ENCODE peak calls at places on chromosomes 7 and 10, in seven cellular contexts. E is cardiac muscle cell, U is tibial artery, D is AG10803, I is fibroblast of pulmonary artery, V is fibroblast of the aortic adventitia, R is pancreas. W is an unnamed sample.

GRCh38 chr10:58157076-58157766 is 110.5 kb downstream of the IPMK start:
- DNase-seq in R (no peak), U (no peak), D (peak), E (no peak), V (peak), I (peak), W (peak)

GRCh38 chr10:92970301-92971070 is 90.1 kb upstream of the CYP26C1 start:
- DNase-seq in E (no peak), U (no peak), V (no peak), D (peak), I (no peak), R (no peak), W (no peak)

GRCh38 chr7:119175916-119176627 is 951.6 kb downstream of the ANKRD7 start:
- DNase-seq in U (no peak), E (peak), R (no peak), I (peak), V (peak), D (peak), W (no peak)

GRCh38 chr10:88849224-88849623 is 2.4 kb downstream of the ANKRD22 start:
- DNase-seq in U (no peak), R (no peak), D (peak), V (peak), I (peak), E (no peak), W (no peak)

GRCh38 chr10:94314913-94315545 is 47.7 kb downstream of the NOC3L start:
- DNase-seq in E (no peak), D (peak), I (peak), U (no peak), R (no peak), V (peak), W (peak)

GRCh38 chr7:80833289-80834104 is 85.4 kb downstream of the SEMA3C start:
- DNase-seq in I (peak), U (no peak), D (peak), R (no peak), V (peak), E (no peak), W (no peak)

GRCh38 chr7:101089876-101090275 is 4.6 kb downstream of the TRIM56 start:
- DNase-seq in V (no peak), I (no peak), D (no peak), E (no peak), U (no peak), R (no peak), W (no peak)

GRCh38 chr10:103912759-103913158 is 5.2 kb downstream of the STN1 start:
- DNase-seq in I (no peak), D (no peak), E (no peak), R (no peak), U (no peak), V (no peak), W (no peak)

GRCh38 chr10:132919374-132920100 is 22.8 kb downstream of the CFAP46 start:
- DNase-seq in D (no peak), I (no peak), R (no peak), E (no peak), V (no peak), U (no peak), W (no peak)

GRCh38 chr10:31381766-31382316 is 62.8 kb downstream of the ZEB1 start:
- DNase-seq in D (peak), V (peak), U (no peak), E (no peak), I (peak), R (no peak), W (no peak)

GRCh38 chr10:104170610-104171269 is 48.8 kb downstream of the SFR1 start:
- DNase-seq in D (no peak), U (no peak), E (no peak), R (no peak), I (no peak), V (no peak), W (no peak)

GRCh38 chr10:93464826-93465388 is 17.2 kb downstream of the MYOF start:
- DNase-seq in E (no peak), V (peak), U (no peak), R (no peak), I (no peak), D (no peak), W (no peak)

GRCh38 chr7:158351051-158351450 is 236.6 kb downstream of the PTPRN2 start:
- DNase-seq in I (no peak), E (no peak), D (no peak), U (no peak), R (peak), V (no peak), W (no peak)

GRCh38 chr10:11789294-11789693 is 33.9 kb upstream of the PROSER2 start:
- DNase-seq in R (no peak), E (no peak), I (no peak), D (no peak), V (no peak), U (no peak), W (no peak)

GRCh38 chr7:94656925-94657731 is 1.2 kb upstream of the SGCE start:
- DNase-seq in U (no peak), E (peak), I (peak), V (peak), D (no peak), R (no peak), W (no peak)

GRCh38 chr10:7787150-7787856 is 490 bp downstream of the KIN start:
- DNase-seq in U (no peak), R (no peak), V (peak), E (no peak), I (no peak), D (peak), W (no peak)

GRCh38 chr10:66591865-66592264 is 334.0 kb upstream of the LRRTM3 start:
- DNase-seq in V (no peak), R (no peak), U (no peak), D (no peak), I (no peak), E (no peak), W (no peak)

GRCh38 chr10:76618641-76619040 is 1019.0 kb downstream of the KCNMA1 start:
- DNase-seq in U (no peak), R (no peak), V (no peak), I (no peak), D (no peak), E (no peak), W (no peak)

GRCh38 chr10:5234106-5234877 is 37.7 kb downstream of the AKR1C4 start:
- DNase-seq in R (no peak), E (no peak), D (peak), V (peak), I (peak), U (peak), W (peak)

GRCh38 chr7:99041526-99041925 is 102.4 kb downstream of the SMURF1 start:
- DNase-seq in R (no peak), I (no peak), V (no peak), E (no peak), U (no peak), D (no peak), W (no peak)

GRCh38 chr7:17362439-17363095 is 64.1 kb downstream of the AHR start:
- DNase-seq in V (peak), D (peak), I (peak), R (no peak), U (no peak), E (no peak), W (no peak)

GRCh38 chr10:70679498-70679897 is 7.2 kb downstream of the ADAMTS14 start:
- DNase-seq in I (peak), V (peak), U (no peak), E (no peak), D (peak), R (no peak), W (peak)

GRCh38 chr10:127871631-127872010 is 21.1 kb downstream of the CLRN3 start:
- DNase-seq in I (no peak), E (no peak), D (no peak), U (no peak), V (no peak), R (no peak), W (no peak)

GRCh38 chr7:68406480-68406879 is 1191.8 kb upstream of the AUTS2 start:
- DNase-seq in V (no peak), E (no peak), R (no peak), U (no peak), D (no peak), I (no peak), W (no peak)

GRCh38 chr10:46545861-46546590 is 10.4 kb downstream of the GPRIN2 start:
- DNase-seq in R (peak), D (no peak), V (no peak), U (peak), I (no peak), E (no peak), W (no peak)

GRCh38 chr10:49001402-49001801 is 61.8 kb upstream of the LRRC18 start:
- DNase-seq in U (no peak), I (no peak), D (no peak), R (no peak), V (no peak), E (peak), W (no peak)

GRCh38 chr10:89074120-89074519 is 83.5 kb downstream of the FAS start:
- DNase-seq in D (peak), E (no peak), V (peak), R (no peak), U (peak), I (peak), W (no peak)

GRCh38 chr10:117801691-117802090 is 245.1 kb downstream of the RAB11FIP2 start:
- DNase-seq in R (no peak), E (no peak), I (no peak), U (no peak), V (no peak), D (no peak), W (no peak)

GRCh38 chr10:14282271-14282670 is 48.5 kb downstream of the FRMD4A start:
- DNase-seq in R (no peak), I (no peak), D (peak), V (no peak), U (no peak), E (no peak), W (peak)

GRCh38 chr7:148037049-148037448 is 553.5 kb upstream of the C7orf33 start:
- DNase-seq in U (no peak), R (no peak), E (no peak), I (no peak), V (no peak), D (no peak), W (no peak)

GRCh38 chr7:99102809-99103690 is 40.9 kb downstream of the SMURF1 start:
- DNase-seq in E (no peak), U (no peak), V (peak), D (peak), I (peak), R (no peak), W (no peak)

GRCh38 chr10:71534552-71535158 is 137.9 kb downstream of the CDH23 start:
- DNase-seq in U (no peak), V (no peak), E (peak), D (no peak), R (no peak), I (no peak), W (no peak)

GRCh38 chr7:158317238-158318205 is 270.1 kb downstream of the PTPRN2 start:
- DNase-seq in D (no peak), R (no peak), E (no peak), I (no peak), U (no peak), V (no peak), W (no peak)

GRCh38 chr10:51718804-51719291 is 19.5 kb upstream of the CSTF2T start:
- DNase-seq in R (no peak), V (peak), D (peak), E (no peak), I (peak), U (no peak), W (peak)

GRCh38 chr7:83457022-83457892 is 191.7 kb downstream of the SEMA3E start:
- DNase-seq in V (peak), D (peak), I (no peak), R (no peak), E (no peak), U (no peak), W (no peak)

GRCh38 chr10:119199231-119199992 is 8.0 kb upstream of the GRK5 start:
- DNase-seq in V (peak), U (peak), E (peak), I (peak), R (peak), D (peak), W (no peak)

GRCh38 chr10:11036424-11037011 is 18.8 kb downstream of the CELF2 start:
- DNase-seq in V (peak), R (no peak), E (peak), I (peak), U (no peak), D (peak), W (peak)

GRCh38 chr10:103852189-103852711 is 3.1 kb downstream of the SH3PXD2A start:
- DNase-seq in V (peak), I (peak), R (no peak), E (no peak), U (no peak), D (peak), W (peak)

DNA sequence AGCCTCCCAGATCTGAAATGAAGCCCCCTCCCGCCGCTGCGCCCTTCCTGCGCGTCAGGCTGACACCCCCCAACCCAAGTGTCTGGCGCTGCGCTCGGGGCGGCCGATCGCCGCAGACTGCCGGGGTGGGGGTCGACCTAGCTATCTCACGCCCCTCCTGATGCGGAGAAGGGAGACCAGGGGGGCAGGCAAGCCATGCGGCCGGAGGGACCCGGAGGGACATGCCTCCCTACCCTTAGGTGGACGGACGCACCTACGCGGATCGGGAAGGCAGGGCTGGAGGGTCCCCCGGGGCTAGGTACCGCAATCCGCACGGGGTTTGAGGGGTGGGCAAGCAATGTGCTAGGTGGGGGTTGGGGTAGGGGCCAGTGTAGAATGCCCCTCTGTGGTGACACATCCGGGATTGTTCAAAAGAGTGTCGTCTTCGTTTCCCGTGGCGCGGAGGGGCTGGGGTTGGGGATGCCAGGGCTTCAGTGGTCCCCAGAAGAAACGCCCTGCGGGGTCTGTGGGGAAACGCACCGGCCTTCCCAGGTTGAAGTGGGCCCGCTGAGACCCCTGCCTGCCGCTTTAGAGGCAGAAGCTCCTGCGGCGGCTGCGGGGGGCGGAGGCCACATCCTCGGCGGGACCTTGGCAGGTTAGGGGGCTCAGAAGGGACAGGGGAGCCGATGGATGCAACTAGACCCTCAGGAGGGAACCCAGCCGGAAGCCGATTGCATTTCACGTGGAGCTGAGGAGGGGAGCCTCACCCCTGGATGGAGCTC is 913 bp downstream of the ADCYAP1R1 start:
- DNase-seq in V (no peak), D (no peak), E (no peak), U (no peak), I (no peak), R (no peak), W (no peak)
- H3K4me3 ChIP-seq in V (no peak), D (no peak), E (peak), U (peak), I (no peak), R (no peak), W (no peak)

DNA sequence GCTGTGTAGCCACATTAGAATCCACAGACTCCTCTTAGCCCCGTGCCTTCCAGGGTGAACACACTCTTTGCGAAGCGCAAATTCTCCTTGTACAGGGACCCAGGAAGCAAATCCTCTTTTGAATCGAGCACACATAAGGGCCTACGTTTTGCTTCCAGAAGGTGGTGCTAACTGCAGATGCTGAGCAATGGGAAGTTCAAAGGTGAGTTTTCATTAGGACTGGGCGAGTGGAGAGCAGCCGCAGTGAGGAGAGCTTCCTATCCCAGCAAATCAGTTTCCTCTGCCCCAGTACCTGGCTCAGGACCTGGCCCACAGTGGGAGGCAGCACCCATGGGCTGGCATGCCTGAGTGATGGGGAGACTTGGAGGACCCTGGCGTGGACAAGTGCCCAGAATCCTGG is 23.5 kb upstream of the GPR26 start:
- DNase-seq in E (no peak), V (no peak), D (no peak), I (no peak), U (no peak), R (no peak), W (no peak)
- TF ChIP-seq CTCF in E (no peak), V (no peak), D (no peak), I (no peak), U (no peak), R (no peak), W (no peak)

DNA sequence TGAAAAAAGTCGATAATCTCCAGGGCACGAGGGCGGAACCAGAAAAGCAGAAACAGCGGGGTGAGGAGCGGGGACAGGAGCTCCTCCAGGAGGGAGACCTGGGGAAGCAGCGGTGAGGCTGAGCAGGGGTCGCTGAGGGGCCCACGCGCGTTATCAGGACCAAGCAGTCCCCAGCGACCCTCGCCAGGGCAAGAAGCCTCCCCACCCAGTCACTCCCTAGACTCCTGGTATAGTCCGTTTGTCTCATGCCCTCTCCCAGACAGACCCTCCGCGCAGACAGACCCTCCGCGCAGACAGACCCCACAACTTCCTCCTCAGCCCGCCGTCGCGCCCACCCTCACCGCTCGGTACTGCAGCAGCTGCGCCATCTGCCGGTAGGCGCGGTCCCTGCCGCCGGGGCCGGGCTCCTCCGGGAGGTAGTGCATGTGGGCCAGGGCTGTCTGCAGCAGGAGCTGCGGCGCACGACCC is 6.3 kb downstream of the ATG9B start:
- DNase-seq in V (no peak), I (peak), D (peak), E (peak), U (peak), R (peak), W (no peak)
- H3K4me3 ChIP-seq in V (no peak), I (no peak), D (peak), E (peak), U (no peak), R (no peak), W (no peak)

GRCh38 chr10:79105164-79105739 is 36.5 kb downstream of the ZMIZ1 start:
- DNase-seq in U (no peak), V (no peak), R (no peak), E (no peak), D (no peak), I (no peak), W (no peak)
- TF ChIP-seq CTCF in U (no peak), V (peak), R (no peak), E (no peak), D (peak), I (no peak), W (no peak)

GRCh38 chr10:24463683-24464426 is 254.9 kb downstream of the KIAA1217 start:
- DNase-seq in D (peak), R (no peak), U (no peak), V (peak), I (peak), E (no peak), W (peak)
- H3K4me3 ChIP-seq in D (no peak), R (no peak), U (no peak), V (no peak), I (no peak), E (no peak), W (no peak)

DNA sequence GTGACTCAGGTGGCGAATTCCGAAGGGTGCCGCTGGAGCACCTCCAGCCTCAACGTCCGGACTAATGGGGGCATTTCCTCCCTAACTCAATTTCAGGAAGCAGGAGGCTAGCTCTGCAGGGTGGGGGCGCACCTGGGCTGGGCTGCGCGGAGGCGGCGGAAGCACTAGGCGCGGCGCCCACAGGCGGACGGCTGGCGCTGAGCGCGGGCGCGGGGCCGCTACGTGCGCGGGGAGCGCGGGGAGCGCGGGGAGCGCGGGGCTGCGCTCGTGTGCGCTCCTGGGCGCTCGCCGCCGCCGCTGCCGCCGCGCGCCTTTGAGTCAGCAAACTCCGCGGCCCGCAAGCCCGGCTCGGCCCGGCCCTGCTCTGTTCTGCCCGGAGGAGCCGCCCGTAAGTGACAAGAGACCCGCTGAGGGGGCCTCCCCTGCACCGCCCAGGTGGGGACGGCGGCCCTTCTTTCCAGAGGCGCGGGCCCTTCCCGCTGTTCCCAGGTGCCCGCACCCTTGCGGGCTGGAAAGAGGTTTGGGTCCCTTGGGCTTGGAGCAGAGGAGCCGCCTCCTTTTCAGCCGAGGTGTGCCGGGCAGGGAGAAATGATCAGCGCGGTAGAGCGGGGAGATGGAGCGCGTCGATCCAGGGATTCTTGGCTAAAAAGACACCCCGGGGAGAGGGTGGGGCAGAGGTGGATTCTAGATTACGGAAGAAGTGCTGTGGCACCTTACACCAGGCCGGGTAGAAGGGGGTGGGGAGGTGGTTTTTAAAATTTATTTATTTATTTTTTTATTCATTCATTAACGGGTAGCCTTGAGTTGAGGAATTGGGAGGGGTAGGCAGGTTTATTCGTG is at the start of gene SNX10:
- DNase-seq in V (no peak), E (peak), D (no peak), U (peak), I (no peak), R (peak), W (no peak)
- TF ChIP-seq CTCF in V (no peak), E (peak), D (no peak), U (no peak), I (no peak), R (no peak), W (no peak)

GRCh38 chr7:51280156-51280555 is 36.5 kb downstream of the COBL start:
- DNase-seq in R (no peak), V (no peak), E (no peak), I (no peak), D (no peak), U (no peak), W (no peak)
- H3K4me3 ChIP-seq in R (no peak), V (no peak), E (no peak), I (no peak), D (no peak), U (no peak), W (no peak)

DNA sequence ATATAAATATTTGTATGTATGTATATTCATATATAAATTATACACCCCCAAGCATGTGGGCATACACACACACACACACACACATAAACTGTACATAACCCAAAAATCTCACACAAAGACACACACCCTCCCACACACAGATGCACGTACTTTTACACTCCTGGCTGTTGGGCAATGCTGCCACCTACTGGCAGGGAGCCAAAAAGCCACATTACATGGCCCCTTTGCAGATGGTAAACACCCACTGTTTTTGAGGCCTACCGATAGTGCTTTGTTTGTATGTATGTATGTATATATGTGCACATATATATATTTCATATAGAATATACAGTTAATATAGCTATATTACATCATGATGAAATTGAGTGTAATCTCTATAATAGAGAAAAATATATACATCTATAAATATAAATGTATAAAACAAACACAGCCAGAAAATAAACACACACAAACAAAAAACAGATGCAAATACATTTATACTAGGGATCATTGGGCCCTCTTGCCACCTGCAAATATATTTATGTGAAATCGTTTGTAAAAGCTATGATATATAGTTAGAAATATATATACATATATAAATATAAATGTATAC is 120.1 kb upstream of the ACBD5 start:
- DNase-seq in E (peak), D (peak), R (peak), V (peak), U (peak), I (peak), W (no peak)
- TF ChIP-seq CTCF in E (peak), D (peak), R (peak), V (peak), U (peak), I (peak), W (peak)